ENCODE peak calls at places on chromosome 12, in five cellular contexts. C, B, O, S and I are unnamed samples.

GRCh38 chr12:9751204-9752144 is 9.2 kb downstream of the CD69 start:
- DNase-seq in C (peak; percentile 24), B (peak; percentile 43), S (no peak), O (no peak), I (peak; percentile 27)

GRCh38 chr12:57568838-57569237 is 19.0 kb downstream of the KIF5A start:
- DNase-seq in S (no peak), B (no peak), C (no peak), O (no peak), I (no peak)

GRCh38 chr12:88750867-88751543 is 170.7 kb upstream of the KITLG start:
- DNase-seq in O (no peak), B (no peak), C (no peak), S (no peak), I (no peak)

GRCh38 chr12:128712622-128713021 is 111.1 kb downstream of the SLC15A4 start:
- DNase-seq in B (no peak), C (no peak), S (no peak), O (no peak), I (no peak)

GRCh38 chr12:108826115-108826806 is 31.1 kb downstream of the SSH1 start:
- DNase-seq in S (no peak), C (peak; percentile 47), B (no peak), O (no peak), I (no peak)

GRCh38 chr12:2139651-2140050 is 86.9 kb downstream of the CACNA1C start:
- DNase-seq in B (no peak), O (no peak), C (no peak), S (no peak), I (no peak)

GRCh38 chr12:48768736-48769135 is 20.2 kb downstream of the ADCY6 start:
- DNase-seq in C (no peak), S (no peak), B (no peak), O (no peak), I (no peak)

GRCh38 chr12:128531153-128531552 is 264.2 kb downstream of the TMEM132C start:
- DNase-seq in C (no peak), O (peak; percentile 3), B (no peak), S (no peak), I (no peak)

GRCh38 chr12:129629901-129630300 is 273.9 kb downstream of the TMEM132D start:
- DNase-seq in C (no peak), O (no peak), S (no peak), B (no peak), I (no peak)

GRCh38 chr12:27631813-27632491 is 64.3 kb upstream of the REP15 start:
- DNase-seq in S (no peak), O (no peak), C (no peak), B (no peak), I (no peak)

GRCh38 chr12:65667932-65668331 is 156.4 kb upstream of the HMGA2 start:
- DNase-seq in C (no peak), O (no peak), B (no peak), S (no peak), I (no peak)

GRCh38 chr12:130083746-130084145 is 78.5 kb upstream of the FZD10 start:
- DNase-seq in O (no peak), S (no peak), C (no peak), B (no peak), I (no peak)

GRCh38 chr12:119938049-119938667 is 50.9 kb upstream of the BICDL1 start:
- DNase-seq in O (peak; percentile 20), C (peak; percentile 75), S (peak; percentile 87), B (peak; percentile 83), I (peak; percentile 39)

GRCh38 chr12:65741662-65742480 is 82.4 kb upstream of the HMGA2 start:
- DNase-seq in B (peak; percentile 79), S (peak; percentile 84), C (peak; percentile 23), O (no peak), I (peak; percentile 42)

GRCh38 chr12:109654357-109654756 is 59.3 kb upstream of the FAM222A start:
- DNase-seq in O (no peak), C (no peak), S (no peak), B (no peak), I (no peak)

GRCh38 chr12:109864916-109865315 is 15.4 kb downstream of the GLTP start:
- DNase-seq in B (peak; percentile 44), O (no peak), C (no peak), S (no peak), I (no peak)

GRCh38 chr12:40946612-40947194 is 241.4 kb upstream of the PDZRN4 start:
- DNase-seq in B (peak; percentile 56), C (peak; percentile 32), S (no peak), O (no peak), I (peak; percentile 4)

GRCh38 chr12:101455685-101456084 is 19.5 kb upstream of the SPIC start:
- DNase-seq in O (no peak), B (no peak), S (no peak), C (no peak), I (no peak)

GRCh38 chr12:29625359-29625953 is 128.0 kb upstream of the OVCH1 start:
- DNase-seq in C (no peak), S (no peak), B (no peak), O (peak; percentile 16), I (no peak)

GRCh38 chr12:84375472-84375871 is 537.1 kb downstream of the SLC6A15 start:
- DNase-seq in O (no peak), S (no peak), C (no peak), B (no peak), I (no peak)

GRCh38 chr12:122517877-122518276 is 8.9 kb downstream of the RSRC2 start:
- DNase-seq in S (no peak), O (no peak), B (no peak), C (no peak), I (no peak)

GRCh38 chr12:49864817-49865090 is 21.8 kb upstream of the BCDIN3D start:
- DNase-seq in S (no peak), B (no peak), C (no peak), O (no peak), I (no peak)

GRCh38 chr12:40634431-40635131 is 57.7 kb upstream of the CNTN1 start:
- DNase-seq in S (no peak), O (no peak), B (no peak), C (no peak), I (no peak)

GRCh38 chr12:109963743-109964429 is 32.3 kb downstream of the GIT2 start:
- DNase-seq in C (no peak), B (no peak), O (no peak), S (no peak), I (no peak)

GRCh38 chr12:104516821-104517220 is 60.1 kb downstream of the CHST11 start:
- DNase-seq in B (no peak), S (no peak), C (no peak), O (no peak), I (no peak)

GRCh38 chr12:104520242-104520900 is 63.6 kb downstream of the CHST11 start:
- DNase-seq in S (no peak), B (no peak), C (no peak), O (peak; percentile 75), I (no peak)

GRCh38 chr12:104515899-104516298 is 59.2 kb downstream of the CHST11 start:
- DNase-seq in S (no peak), B (no peak), O (no peak), C (no peak), I (no peak)

GRCh38 chr12:104519190-104519857 is 62.6 kb downstream of the CHST11 start:
- DNase-seq in O (no peak), C (no peak), B (no peak), S (no peak), I (no peak)

DNA sequence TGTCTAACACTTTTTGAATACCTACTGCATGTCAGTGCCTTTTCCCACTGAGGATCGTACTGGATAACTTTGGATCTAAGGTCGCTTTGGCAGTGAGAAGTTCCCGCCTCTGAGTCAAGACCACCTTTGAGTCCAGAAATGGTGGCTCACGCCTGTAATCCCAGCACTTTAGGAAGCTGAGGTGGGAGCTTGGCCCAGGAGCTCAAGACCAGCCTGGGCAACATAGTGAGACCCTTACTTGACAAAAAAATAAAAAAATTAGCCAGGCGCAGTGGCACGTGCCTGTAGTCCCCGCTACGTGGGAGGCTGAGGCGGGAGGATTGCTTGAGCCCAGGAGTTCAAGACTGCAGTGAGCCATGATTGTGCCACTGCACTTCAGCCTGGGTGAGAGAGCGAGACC is 61.1 kb downstream of the CHST11 start:
- DNase-seq in B (no peak), C (no peak), S (no peak), O (no peak), I (no peak)
- H4K20me1 ChIP-seq in B (peaks cover 6% of the 10 kb centered on the region), C (peaks cover 6% of the 10 kb centered on the region), S (no peaks in the 10 kb centered on the region), O (no peaks in the 10 kb centered on the region), I (no peaks in the 10 kb centered on the region)

GRCh38 chr12:44654641-44655625 is 221.2 kb downstream of the NELL2 start:
- DNase-seq in C (no peak), B (peak; percentile 45), S (peak; percentile 43), O (no peak), I (no peak)
- TF ChIP-seq CREB1 in C (no peak), B (no peak), S (no peak), O (no peak), I (no peak)

GRCh38 chr12:104323899-104324298 is 20.4 kb downstream of the EID3 start:
- DNase-seq in B (no peak), O (no peak), S (no peak), C (no peak), I (no peak)
- H4K20me1 ChIP-seq in B (peaks cover 12% of the 10 kb centered on the region), O (no peaks in the 10 kb centered on the region), S (no peaks in the 10 kb centered on the region), C (no peaks in the 10 kb centered on the region), I (no peaks in the 10 kb centered on the region)

GRCh38 chr12:53625946-53626701 is at the start of gene ATF7:
- DNase-seq in S (peak; percentile 99), O (peak; percentile 96), B (peak; percentile 99), C (peak; percentile 97), I (peak; percentile 92)

GRCh38 chr12:53625373-53625945 is 723 bp downstream of the ATF7 start:
- DNase-seq in C (no peak), S (no peak), B (no peak), O (no peak), I (no peak)

GRCh38 chr12:53624956-53625355 is 1.2 kb downstream of the ATF7 start:
- DNase-seq in O (no peak), C (no peak), B (no peak), S (no peak), I (no peak)

GRCh38 chr12:53627919-53628318 is 1.7 kb upstream of the ATF7 start:
- DNase-seq in C (no peak), S (no peak), O (no peak), B (no peak), I (no peak)

DNA sequence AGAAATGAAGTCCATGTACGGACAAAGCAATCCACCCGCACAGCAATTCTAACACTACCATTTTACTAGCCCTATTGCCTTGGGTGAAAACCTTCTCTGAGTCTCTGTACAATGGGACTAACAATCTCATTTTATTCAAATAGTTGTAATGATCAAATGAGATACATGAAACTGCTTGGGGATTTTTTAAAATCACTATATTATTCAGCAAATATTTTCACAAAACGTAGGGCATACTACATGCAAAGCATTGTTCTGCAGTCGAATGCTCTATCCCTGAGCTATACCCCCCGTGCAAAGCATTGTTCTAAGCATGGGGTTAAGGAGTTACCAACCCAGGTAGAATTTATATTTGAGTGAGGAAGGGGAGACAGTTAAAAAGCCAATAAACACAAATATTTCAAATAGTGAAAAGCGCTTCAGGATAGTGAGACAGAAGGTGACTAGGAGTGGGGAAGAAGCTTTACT is 554 bp upstream of the ATF7 start:
- DNase-seq in C (no peak), S (no peak), O (no peak), B (no peak), I (no peak)
- TF ChIP-seq CREB1 in C (no peak), S (no peak), O (no peak), B (no peak), I (no peak)